ENCODE peak calls at places on chromosomes 4 and X, in seven cellular contexts. One of them, this sample, is unnamed.

GRCh38 chrX:107324493-107325310 is 118.3 kb downstream of the DNAAF6 start:
- DNase-seq in NCI-H1105: no peak
- DNase-seq in posterior cingulate gyrus: peak; percentile 84
- DNase-seq in aorta: peak; percentile 49
- DNase-seq in stimulated activated naive B cell treated with anti-CD40 and anti-IgM and Interleukin-4, amounts not matched to agents 10 μg/mL and 1 μg/mL and 100 μg/mL, for 72 hours: no peak
- DNase-seq in activated naive CD4-positive, alpha-beta T cell: no peak
- DNase-seq in immature natural killer cell: peak; percentile 5
- DNase-seq in this sample: no peak

GRCh38 chr4:42080284-42080683 is 72.2 kb downstream of the BEND4 start:
- DNase-seq in posterior cingulate gyrus: no peak
- DNase-seq in stimulated activated naive B cell treated with anti-CD40 and anti-IgM and Interleukin-4, amounts not matched to agents 10 μg/mL and 1 μg/mL and 100 μg/mL, for 72 hours: no peak
- DNase-seq in aorta: no peak
- DNase-seq in NCI-H1105: no peak
- DNase-seq in activated naive CD4-positive, alpha-beta T cell: no peak
- DNase-seq in immature natural killer cell: no peak
- DNase-seq in this sample: no peak

GRCh38 chr4:71214578-71214977 is 124.2 kb upstream of the SLC4A4 start:
- DNase-seq in NCI-H1105: no peak
- DNase-seq in immature natural killer cell: no peak
- DNase-seq in aorta: no peak
- DNase-seq in posterior cingulate gyrus: no peak
- DNase-seq in stimulated activated naive B cell treated with anti-CD40 and anti-IgM and Interleukin-4, amounts not matched to agents 10 μg/mL and 1 μg/mL and 100 μg/mL, for 72 hours: no peak
- DNase-seq in activated naive CD4-positive, alpha-beta T cell: no peak
- DNase-seq in this sample: no peak

GRCh38 chr4:41517747-41518146 is 20.2 kb upstream of the LIMCH1 start:
- DNase-seq in immature natural killer cell: no peak
- DNase-seq in NCI-H1105: no peak
- DNase-seq in aorta: no peak
- DNase-seq in posterior cingulate gyrus: no peak
- DNase-seq in stimulated activated naive B cell treated with anti-CD40 and anti-IgM and Interleukin-4, amounts not matched to agents 10 μg/mL and 1 μg/mL and 100 μg/mL, for 72 hours: no peak
- DNase-seq in activated naive CD4-positive, alpha-beta T cell: no peak
- DNase-seq in this sample: no peak

GRCh38 chr4:107548211-107548905 is 171.7 kb downstream of the PAPSS1 start:
- DNase-seq in aorta: no peak
- DNase-seq in NCI-H1105: no peak
- DNase-seq in immature natural killer cell: no peak
- DNase-seq in activated naive CD4-positive, alpha-beta T cell: no peak
- DNase-seq in posterior cingulate gyrus: no peak
- DNase-seq in stimulated activated naive B cell treated with anti-CD40 and anti-IgM and Interleukin-4, amounts not matched to agents 10 μg/mL and 1 μg/mL and 100 μg/mL, for 72 hours: no peak
- DNase-seq in this sample: no peak

GRCh38 chr4:26330186-26330787 is 9.5 kb downstream of the RBPJ start:
- DNase-seq in NCI-H1105: peak; percentile 30
- DNase-seq in immature natural killer cell: peak; percentile 48
- DNase-seq in posterior cingulate gyrus: no peak
- DNase-seq in stimulated activated naive B cell treated with anti-CD40 and anti-IgM and Interleukin-4, amounts not matched to agents 10 μg/mL and 1 μg/mL and 100 μg/mL, for 72 hours: no peak
- DNase-seq in activated naive CD4-positive, alpha-beta T cell: no peak
- DNase-seq in aorta: no peak
- DNase-seq in this sample: no peak

GRCh38 chr4:112170451-112170993 is 25.3 kb downstream of the FAM241A start:
- DNase-seq in aorta: no peak
- DNase-seq in stimulated activated naive B cell treated with anti-CD40 and anti-IgM and Interleukin-4, amounts not matched to agents 10 μg/mL and 1 μg/mL and 100 μg/mL, for 72 hours: no peak
- DNase-seq in posterior cingulate gyrus: no peak
- DNase-seq in NCI-H1105: no peak
- DNase-seq in immature natural killer cell: no peak
- DNase-seq in activated naive CD4-positive, alpha-beta T cell: no peak
- DNase-seq in this sample: no peak

GRCh38 chr4:184170996-184171395 is 46.7 kb downstream of the ENPP6 start:
- DNase-seq in immature natural killer cell: no peak
- DNase-seq in posterior cingulate gyrus: no peak
- DNase-seq in NCI-H1105: no peak
- DNase-seq in stimulated activated naive B cell treated with anti-CD40 and anti-IgM and Interleukin-4, amounts not matched to agents 10 μg/mL and 1 μg/mL and 100 μg/mL, for 72 hours: no peak
- DNase-seq in activated naive CD4-positive, alpha-beta T cell: no peak
- DNase-seq in aorta: no peak
- DNase-seq in this sample: no peak

GRCh38 chr4:139658185-139658584 is 7.4 kb upstream of the MGST2 start:
- DNase-seq in immature natural killer cell: no peak
- DNase-seq in aorta: no peak
- DNase-seq in posterior cingulate gyrus: no peak
- DNase-seq in activated naive CD4-positive, alpha-beta T cell: no peak
- DNase-seq in stimulated activated naive B cell treated with anti-CD40 and anti-IgM and Interleukin-4, amounts not matched to agents 10 μg/mL and 1 μg/mL and 100 μg/mL, for 72 hours: no peak
- DNase-seq in NCI-H1105: no peak
- DNase-seq in this sample: no peak

GRCh38 chr4:70426789-70427188 is 29.0 kb downstream of the OPRPN start:
- DNase-seq in immature natural killer cell: no peak
- DNase-seq in stimulated activated naive B cell treated with anti-CD40 and anti-IgM and Interleukin-4, amounts not matched to agents 10 μg/mL and 1 μg/mL and 100 μg/mL, for 72 hours: no peak
- DNase-seq in aorta: no peak
- DNase-seq in NCI-H1105: no peak
- DNase-seq in posterior cingulate gyrus: no peak
- DNase-seq in activated naive CD4-positive, alpha-beta T cell: no peak
- DNase-seq in this sample: no peak

GRCh38 chrX:6053126-6053625 is 175.5 kb downstream of the NLGN4X start:
- DNase-seq in activated naive CD4-positive, alpha-beta T cell: no peak
- DNase-seq in posterior cingulate gyrus: peak; percentile 85
- DNase-seq in NCI-H1105: peak; percentile 47
- DNase-seq in stimulated activated naive B cell treated with anti-CD40 and anti-IgM and Interleukin-4, amounts not matched to agents 10 μg/mL and 1 μg/mL and 100 μg/mL, for 72 hours: no peak
- DNase-seq in immature natural killer cell: no peak
- DNase-seq in aorta: no peak
- DNase-seq in this sample: no peak

GRCh38 chr4:186857793-186858192 is 134.1 kb upstream of the FAT1 start:
- DNase-seq in aorta: no peak
- DNase-seq in immature natural killer cell: no peak
- DNase-seq in posterior cingulate gyrus: no peak
- DNase-seq in stimulated activated naive B cell treated with anti-CD40 and anti-IgM and Interleukin-4, amounts not matched to agents 10 μg/mL and 1 μg/mL and 100 μg/mL, for 72 hours: no peak
- DNase-seq in NCI-H1105: no peak
- DNase-seq in activated naive CD4-positive, alpha-beta T cell: no peak
- DNase-seq in this sample: no peak

GRCh38 chr4:85725727-85726170 is 250.8 kb downstream of the ARHGAP24 start:
- DNase-seq in stimulated activated naive B cell treated with anti-CD40 and anti-IgM and Interleukin-4, amounts not matched to agents 10 μg/mL and 1 μg/mL and 100 μg/mL, for 72 hours: peak; percentile 58
- DNase-seq in NCI-H1105: no peak
- DNase-seq in aorta: peak; percentile 53
- DNase-seq in activated naive CD4-positive, alpha-beta T cell: no peak
- DNase-seq in posterior cingulate gyrus: no peak
- DNase-seq in immature natural killer cell: no peak
- DNase-seq in this sample: no peak

GRCh38 chr4:117800636-117801035 is 233.7 kb upstream of the NDST3 start:
- DNase-seq in activated naive CD4-positive, alpha-beta T cell: no peak
- DNase-seq in stimulated activated naive B cell treated with anti-CD40 and anti-IgM and Interleukin-4, amounts not matched to agents 10 μg/mL and 1 μg/mL and 100 μg/mL, for 72 hours: no peak
- DNase-seq in aorta: no peak
- DNase-seq in NCI-H1105: no peak
- DNase-seq in posterior cingulate gyrus: no peak
- DNase-seq in immature natural killer cell: no peak
- DNase-seq in this sample: no peak

GRCh38 chr4:175246941-175247340 is 328.8 kb downstream of the ADAM29 start:
- DNase-seq in stimulated activated naive B cell treated with anti-CD40 and anti-IgM and Interleukin-4, amounts not matched to agents 10 μg/mL and 1 μg/mL and 100 μg/mL, for 72 hours: no peak
- DNase-seq in NCI-H1105: no peak
- DNase-seq in activated naive CD4-positive, alpha-beta T cell: no peak
- DNase-seq in aorta: no peak
- DNase-seq in posterior cingulate gyrus: no peak
- DNase-seq in immature natural killer cell: no peak
- DNase-seq in this sample: no peak

GRCh38 chr4:79526970-79527565 is 119.0 kb upstream of the GK2 start:
- DNase-seq in immature natural killer cell: no peak
- DNase-seq in aorta: no peak
- DNase-seq in stimulated activated naive B cell treated with anti-CD40 and anti-IgM and Interleukin-4, amounts not matched to agents 10 μg/mL and 1 μg/mL and 100 μg/mL, for 72 hours: no peak
- DNase-seq in activated naive CD4-positive, alpha-beta T cell: no peak
- DNase-seq in posterior cingulate gyrus: no peak
- DNase-seq in NCI-H1105: no peak
- DNase-seq in this sample: no peak

GRCh38 chr4:156146581-156146980 is 192.9 kb upstream of the CTSO start:
- DNase-seq in stimulated activated naive B cell treated with anti-CD40 and anti-IgM and Interleukin-4, amounts not matched to agents 10 μg/mL and 1 μg/mL and 100 μg/mL, for 72 hours: no peak
- DNase-seq in posterior cingulate gyrus: no peak
- DNase-seq in aorta: no peak
- DNase-seq in activated naive CD4-positive, alpha-beta T cell: no peak
- DNase-seq in immature natural killer cell: no peak
- DNase-seq in NCI-H1105: peak; percentile 5
- DNase-seq in this sample: no peak

GRCh38 chrX:7146703-7147430 is 645 bp upstream of the STS start:
- DNase-seq in activated naive CD4-positive, alpha-beta T cell: no peak
- DNase-seq in immature natural killer cell: peak; percentile 10
- DNase-seq in stimulated activated naive B cell treated with anti-CD40 and anti-IgM and Interleukin-4, amounts not matched to agents 10 μg/mL and 1 μg/mL and 100 μg/mL, for 72 hours: no peak
- DNase-seq in aorta: no peak
- DNase-seq in posterior cingulate gyrus: no peak
- DNase-seq in NCI-H1105: no peak
- DNase-seq in this sample: no peak

GRCh38 chr4:89486673-89487072 is 179.1 kb upstream of the GPRIN3 start:
- DNase-seq in immature natural killer cell: no peak
- DNase-seq in NCI-H1105: no peak
- DNase-seq in activated naive CD4-positive, alpha-beta T cell: no peak
- DNase-seq in posterior cingulate gyrus: no peak
- DNase-seq in aorta: no peak
- DNase-seq in stimulated activated naive B cell treated with anti-CD40 and anti-IgM and Interleukin-4, amounts not matched to agents 10 μg/mL and 1 μg/mL and 100 μg/mL, for 72 hours: no peak
- DNase-seq in this sample: no peak

GRCh38 chr4:183350317-183351071 is 28.3 kb upstream of the CLDN24 start:
- DNase-seq in posterior cingulate gyrus: peak; percentile 13
- DNase-seq in immature natural killer cell: no peak
- DNase-seq in activated naive CD4-positive, alpha-beta T cell: no peak
- DNase-seq in aorta: no peak
- DNase-seq in NCI-H1105: no peak
- DNase-seq in stimulated activated naive B cell treated with anti-CD40 and anti-IgM and Interleukin-4, amounts not matched to agents 10 μg/mL and 1 μg/mL and 100 μg/mL, for 72 hours: no peak
- DNase-seq in this sample: no peak

GRCh38 chr4:166808380-166808779 is 425.9 kb downstream of the SPOCK3 start:
- DNase-seq in immature natural killer cell: no peak
- DNase-seq in activated naive CD4-positive, alpha-beta T cell: no peak
- DNase-seq in posterior cingulate gyrus: no peak
- DNase-seq in stimulated activated naive B cell treated with anti-CD40 and anti-IgM and Interleukin-4, amounts not matched to agents 10 μg/mL and 1 μg/mL and 100 μg/mL, for 72 hours: no peak
- DNase-seq in aorta: no peak
- DNase-seq in NCI-H1105: no peak
- DNase-seq in this sample: no peak

GRCh38 chrX:2548731-2549423 is 48.1 kb upstream of the DHRSX start:
- DNase-seq in stimulated activated naive B cell treated with anti-CD40 and anti-IgM and Interleukin-4, amounts not matched to agents 10 μg/mL and 1 μg/mL and 100 μg/mL, for 72 hours: no peak
- DNase-seq in NCI-H1105: no peak
- DNase-seq in activated naive CD4-positive, alpha-beta T cell: no peak
- DNase-seq in posterior cingulate gyrus: no peak
- DNase-seq in aorta: no peak
- DNase-seq in immature natural killer cell: no peak
- DNase-seq in this sample: no peak

This sample was measured in amygdala.